ENCODE peak calls at places on chromosomes 11 and 22, in four cellular contexts. E is uterus, I is body of pancreas, R is dorsolateral prefrontal cortex. Z is an unnamed sample.

GRCh38 chr11:66701432-66702240 is 23.9 kb upstream of the RBM4B start:
- DNase-seq in E (no peak), I (peak), R (no peak), Z (no peak)

GRCh38 chr22:44151661-44152060 is 29.1 kb upstream of the PARVG start:
- DNase-seq in E (no peak), I (no peak), R (no peak), Z (no peak)

GRCh38 chr22:48491451-48491941 is 1336.2 kb downstream of the BRD1 start:
- DNase-seq in E (peak), I (no peak), R (no peak), Z (no peak)

GRCh38 chr11:2929880-2930704 is 872 bp upstream of the PHLDA2 start:
- DNase-seq in E (no peak), I (peak), R (no peak), Z (no peak)

GRCh38 chr11:122020902-122021301 is 95.1 kb downstream of the BLID start:
- DNase-seq in E (no peak), I (no peak), R (no peak), Z (no peak)

GRCh38 chr11:17890333-17890732 is 122.5 kb downstream of the SERGEF start:
- DNase-seq in E (no peak), I (no peak), R (no peak), Z (no peak)

GRCh38 chr11:57482782-57483569 is 22.6 kb downstream of the RTN4RL2 start:
- DNase-seq in E (no peak), I (no peak), R (no peak), Z (peak)

GRCh38 chr22:30626413-30626812 is 9.2 kb upstream of the SLC35E4 start:
- DNase-seq in E (no peak), I (no peak), R (no peak), Z (peak)

GRCh38 chr22:28116261-28116673 is 197.2 kb upstream of the PITPNB start:
- DNase-seq in E (peak), I (peak), R (no peak), Z (no peak)

GRCh38 chr11:57649826-57650738 is at the start of gene YPEL4:
- DNase-seq in E (peak), I (peak), R (peak), Z (no peak)

GRCh38 chr11:85774256-85775097 is 36.5 kb downstream of the SYTL2 start:
- DNase-seq in E (no peak), I (no peak), R (no peak), Z (no peak)

GRCh38 chr22:48536691-48537591 is 1290.7 kb downstream of the BRD1 start:
- DNase-seq in E (no peak), I (peak), R (peak), Z (no peak)

GRCh38 chr11:3914807-3915206 is 59.3 kb downstream of the STIM1 start:
- DNase-seq in E (no peak), I (no peak), R (no peak), Z (no peak)

GRCh38 chr11:95522871-95523270 is 266.7 kb downstream of the FAM76B start:
- DNase-seq in E (no peak), I (no peak), R (no peak), Z (no peak)

GRCh38 chr11:129366737-129367597 is 8.7 kb upstream of the BARX2 start:
- DNase-seq in E (no peak), I (no peak), R (no peak), Z (no peak)

GRCh38 chr11:73173755-73174494 is 31.8 kb upstream of the FCHSD2 start:
- DNase-seq in E (peak), I (peak), R (no peak), Z (no peak)

GRCh38 chr11:73498343-73498742 is 99.6 kb downstream of the FAM168A start:
- DNase-seq in E (no peak), I (no peak), R (no peak), Z (peak)

GRCh38 chr11:72680624-72681158 is 6.5 kb upstream of the PDE2A start:
- DNase-seq in E (no peak), I (no peak), R (no peak), Z (no peak)

GRCh38 chr11:71358122-71358728 is 90.0 kb downstream of the DHCR7 start:
- DNase-seq in E (no peak), I (no peak), R (no peak), Z (no peak)

GRCh38 chr11:69062873-69063665 is 14.3 kb downstream of the TPCN2 start:
- DNase-seq in E (no peak), I (no peak), R (no peak), Z (no peak)

GRCh38 chr11:11391796-11392195 is 38.7 kb upstream of the CSNK2A3 start:
- DNase-seq in E (peak), I (no peak), R (no peak), Z (no peak)

GRCh38 chr22:40609216-40609615 is 27.3 kb downstream of the MRTFA start:
- DNase-seq in E (no peak), I (no peak), R (no peak), Z (no peak)
- H3K27ac ChIP-seq in E (no peak), I (no peak), R (no peak), Z (peak)

GRCh38 chr11:109644158-109644557 is 222.2 kb downstream of the C11orf87 start:
- DNase-seq in E (no peak), I (peak), R (peak), Z (peak)
- TF ChIP-seq CTCF in E (no peak), I (no peak), R (no peak), Z (peak)

GRCh38 chr22:49948573-49948957 is 12.0 kb upstream of the PIM3 start:
- DNase-seq in E (no peak), I (no peak), R (no peak), Z (no peak)

GRCh38 chr22:49947296-49947622 is 13.3 kb upstream of the PIM3 start:
- DNase-seq in E (no peak), I (no peak), R (no peak), Z (no peak)

GRCh38 chr22:49948116-49948515 is 12.5 kb upstream of the PIM3 start:
- DNase-seq in E (no peak), I (no peak), R (no peak), Z (no peak)

GRCh38 chr22:49944399-49944891 is 16.1 kb upstream of the PIM3 start:
- DNase-seq in E (no peak), I (no peak), R (no peak), Z (no peak)

GRCh38 chr22:49946612-49947295 is 13.8 kb upstream of the PIM3 start:
- DNase-seq in E (no peak), I (no peak), R (no peak), Z (no peak)
- H3K27ac ChIP-seq in E (no peak), I (peak), R (no peak), Z (peak)

DNA sequence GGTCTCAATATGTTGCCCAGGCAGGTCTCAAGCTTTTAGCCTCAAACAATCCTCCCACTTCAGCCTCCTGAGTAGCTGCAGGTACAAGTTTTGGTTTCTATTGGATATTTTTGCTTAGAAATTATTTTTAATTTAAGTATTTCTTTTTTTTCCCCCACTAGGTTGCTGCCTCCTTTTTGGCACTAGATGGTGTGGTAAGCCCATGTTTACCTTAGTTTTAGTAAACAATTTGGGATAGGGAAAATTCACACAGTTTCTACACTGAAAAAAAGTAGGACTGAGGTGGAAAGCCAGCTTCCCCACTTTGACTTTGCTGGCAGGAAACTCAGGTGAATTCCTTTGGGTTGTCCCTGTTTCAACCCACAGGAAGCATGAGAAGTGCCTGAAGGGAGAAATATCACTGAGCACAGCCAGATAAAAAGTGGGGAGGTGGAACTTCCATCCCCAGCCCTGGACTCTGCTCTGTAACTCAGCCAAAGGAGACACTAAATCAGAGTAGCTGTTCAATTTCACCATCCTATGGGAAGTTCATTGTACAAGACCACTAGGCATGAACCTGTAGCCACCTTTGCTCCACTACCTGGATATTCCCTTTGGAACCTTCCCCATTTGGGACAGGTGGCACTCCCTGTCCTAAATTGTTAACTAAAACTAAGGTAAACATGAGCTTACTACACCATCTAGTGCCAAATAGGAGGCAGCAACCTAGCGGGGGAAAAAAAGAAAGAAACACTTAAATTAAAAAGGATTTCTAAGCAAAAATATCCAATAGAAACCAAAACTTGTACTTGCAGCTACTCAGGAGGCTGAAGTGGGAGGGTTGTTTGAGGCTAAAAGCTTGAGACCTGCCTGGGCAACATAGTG is 154.4 kb upstream of the FAT3 start:
- DNase-seq in E (no peak), I (no peak), R (no peak), Z (no peak)
- TF ChIP-seq CTCF in E (no peak), I (no peak), R (no peak), Z (no peak)

GRCh38 chr22:40014661-40015255 is 20.0 kb downstream of the FAM83F start:
- DNase-seq in E (no peak), I (no peak), R (no peak), Z (no peak)
- H3K27ac ChIP-seq in E (no peak), I (no peak), R (no peak), Z (peak)